ENCODE peak calls at places on chromosome 5, in four cellular contexts. One of them, this sample, is unnamed. For H3K36me3, H3K9me3 and H3K4me1, the result is how much of the 10 kb centered on the place peaks cover.

GRCh38 chr5:120848883-120849282 is 384.8 kb downstream of the PRR16 start:
- DNase-seq in MM.1S: no peak
- DNase-seq in adipocyte: peak
- DNase-seq in CD8-positive, alpha-beta T cell: no peak
- DNase-seq in this sample: no peak

GRCh38 chr5:99099691-99100090 is 170.9 kb upstream of the CHD1 start:
- DNase-seq in adipocyte: no peak
- DNase-seq in CD8-positive, alpha-beta T cell: no peak
- DNase-seq in MM.1S: no peak
- DNase-seq in this sample: no peak

GRCh38 chr5:95163079-95163478 is 121.8 kb downstream of the MCTP1 start:
- DNase-seq in adipocyte: no peak
- DNase-seq in CD8-positive, alpha-beta T cell: no peak
- DNase-seq in MM.1S: no peak
- DNase-seq in this sample: no peak

GRCh38 chr5:68381909-68382308 is 166.4 kb downstream of the PIK3R1 start:
- DNase-seq in CD8-positive, alpha-beta T cell: no peak
- DNase-seq in adipocyte: no peak
- DNase-seq in MM.1S: no peak
- DNase-seq in this sample: no peak

GRCh38 chr5:142233083-142234032 is 91.5 kb downstream of the SPRY4 start:
- DNase-seq in CD8-positive, alpha-beta T cell: no peak
- DNase-seq in MM.1S: no peak
- DNase-seq in adipocyte: no peak
- DNase-seq in this sample: no peak

GRCh38 chr5:61519728-61520277 is 187.7 kb downstream of the ZSWIM6 start:
- DNase-seq in CD8-positive, alpha-beta T cell: no peak
- DNase-seq in adipocyte: no peak
- DNase-seq in MM.1S: no peak
- DNase-seq in this sample: no peak

GRCh38 chr5:148979104-148979723 is 83.6 kb downstream of the SH3TC2 start:
- DNase-seq in CD8-positive, alpha-beta T cell: no peak
- DNase-seq in adipocyte: no peak
- DNase-seq in MM.1S: no peak
- DNase-seq in this sample: peak

GRCh38 chr5:104977530-104977929 is 1414.9 kb upstream of the NUDT12 start:
- DNase-seq in CD8-positive, alpha-beta T cell: no peak
- DNase-seq in MM.1S: no peak
- DNase-seq in adipocyte: no peak
- DNase-seq in this sample: no peak

GRCh38 chr5:74409737-74410136 is 230.8 kb downstream of the ENC1 start:
- DNase-seq in CD8-positive, alpha-beta T cell: no peak
- DNase-seq in adipocyte: no peak
- DNase-seq in MM.1S: no peak
- DNase-seq in this sample: no peak

GRCh38 chr5:132227485-132228240 is at the start of gene P4HA2:
- DNase-seq in MM.1S: peak
- DNase-seq in CD8-positive, alpha-beta T cell: no peak
- DNase-seq in adipocyte: peak
- DNase-seq in this sample: peak

GRCh38 chr5:137122075-137122474 is 377.1 kb downstream of the SPOCK1 start:
- DNase-seq in MM.1S: no peak
- DNase-seq in adipocyte: peak
- DNase-seq in CD8-positive, alpha-beta T cell: no peak
- DNase-seq in this sample: peak

GRCh38 chr5:177336603-177337494 is 14.6 kb downstream of the LMAN2 start:
- DNase-seq in adipocyte: no peak
- DNase-seq in MM.1S: no peak
- DNase-seq in CD8-positive, alpha-beta T cell: no peak
- DNase-seq in this sample: no peak

GRCh38 chr5:179802207-179802883 is 4.3 kb downstream of the MGAT4B start:
- DNase-seq in CD8-positive, alpha-beta T cell: no peak
- DNase-seq in MM.1S: no peak
- DNase-seq in adipocyte: no peak
- DNase-seq in this sample: peak

GRCh38 chr5:83472508-83473343 is 1.2 kb downstream of the VCAN start:
- DNase-seq in CD8-positive, alpha-beta T cell: no peak
- DNase-seq in MM.1S: peak
- DNase-seq in adipocyte: peak
- DNase-seq in this sample: peak

GRCh38 chr5:148934895-148935400 is 108.5 kb downstream of the ADRB2 start:
- DNase-seq in CD8-positive, alpha-beta T cell: no peak
- DNase-seq in adipocyte: no peak
- DNase-seq in MM.1S: no peak
- DNase-seq in this sample: peak

GRCh38 chr5:171908638-171909037 is 97.8 kb downstream of the FBXW11 start:
- DNase-seq in adipocyte: no peak
- DNase-seq in MM.1S: no peak
- DNase-seq in CD8-positive, alpha-beta T cell: no peak
- DNase-seq in this sample: no peak

GRCh38 chr5:161549106-161549505 is 2.6 kb upstream of the GABRB2 start:
- DNase-seq in MM.1S: no peak
- DNase-seq in adipocyte: no peak
- DNase-seq in CD8-positive, alpha-beta T cell: no peak
- DNase-seq in this sample: peak

GRCh38 chr5:69209607-69210006 is 20.2 kb downstream of the CENPH start:
- DNase-seq in CD8-positive, alpha-beta T cell: no peak
- DNase-seq in MM.1S: no peak
- DNase-seq in adipocyte: peak
- DNase-seq in this sample: peak

GRCh38 chr5:159010611-159011497 is 88.9 kb downstream of the EBF1 start:
- DNase-seq in adipocyte: no peak
- DNase-seq in CD8-positive, alpha-beta T cell: no peak
- DNase-seq in MM.1S: peak
- DNase-seq in this sample: peak

GRCh38 chr5:56838409-56839039 is 23.2 kb downstream of the MAP3K1 start:
- DNase-seq in adipocyte: peak
- DNase-seq in MM.1S: peak
- DNase-seq in CD8-positive, alpha-beta T cell: no peak
- DNase-seq in this sample: peak

GRCh38 chr5:148311516-148311915 is 707 bp upstream of the SPINK7 start:
- DNase-seq in MM.1S: no peak
- DNase-seq in CD8-positive, alpha-beta T cell: no peak
- DNase-seq in adipocyte: no peak
- DNase-seq in this sample: no peak

GRCh38 chr5:154301726-154302125 is 111.2 kb downstream of the GALNT10 start:
- DNase-seq in MM.1S: no peak
- DNase-seq in adipocyte: no peak
- DNase-seq in CD8-positive, alpha-beta T cell: no peak
- DNase-seq in this sample: no peak

GRCh38 chr5:14219800-14220512 is 76.8 kb downstream of the TRIO start:
- DNase-seq in MM.1S: no peak
- DNase-seq in CD8-positive, alpha-beta T cell: no peak
- DNase-seq in adipocyte: no peak
- DNase-seq in this sample: no peak

GRCh38 chr5:135599421-135600140 is 20.8 kb upstream of the CXCL14 start:
- DNase-seq in MM.1S: no peak
- DNase-seq in adipocyte: no peak
- DNase-seq in CD8-positive, alpha-beta T cell: no peak
- DNase-seq in this sample: no peak

GRCh38 chr5:169100735-169101075 is 200.2 kb downstream of the SLIT3 start:
- DNase-seq in MM.1S: no peak
- DNase-seq in CD8-positive, alpha-beta T cell: no peak
- DNase-seq in adipocyte: peak
- DNase-seq in this sample: peak

GRCh38 chr5:86679529-86679928 is 61.8 kb downstream of the COX7C start:
- DNase-seq in CD8-positive, alpha-beta T cell: no peak
- DNase-seq in adipocyte: peak
- DNase-seq in MM.1S: peak
- DNase-seq in this sample: peak

DNA sequence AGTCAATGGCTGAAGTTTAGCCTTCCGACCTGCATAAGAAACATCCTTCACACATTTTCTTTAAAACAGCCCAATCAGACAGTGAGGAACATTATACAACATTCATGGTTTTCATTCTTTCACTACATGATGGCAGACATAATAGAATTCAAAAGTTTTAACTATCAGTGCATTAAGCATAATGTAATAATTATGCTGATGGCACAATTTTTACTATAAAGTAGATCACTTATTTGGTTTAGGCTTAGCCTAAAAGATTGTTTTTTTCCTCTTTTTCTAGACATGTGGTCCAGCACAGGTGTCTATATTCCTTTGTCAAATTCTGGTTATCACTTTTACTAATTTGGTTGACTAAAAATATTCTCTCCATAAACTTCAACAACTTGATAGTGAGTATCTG is 46.5 kb downstream of the EFNA5 start:
- DNase-seq in CD8-positive, alpha-beta T cell: no peak
- DNase-seq in adipocyte: no peak
- DNase-seq in MM.1S: no peak
- DNase-seq in this sample: no peak
- H3K36me3 ChIP-seq in CD8-positive, alpha-beta T cell: under half
- H3K36me3 ChIP-seq in adipocyte: under half
- H3K36me3 ChIP-seq in MM.1S: under half
- H3K36me3 ChIP-seq in this sample: under half

DNA sequence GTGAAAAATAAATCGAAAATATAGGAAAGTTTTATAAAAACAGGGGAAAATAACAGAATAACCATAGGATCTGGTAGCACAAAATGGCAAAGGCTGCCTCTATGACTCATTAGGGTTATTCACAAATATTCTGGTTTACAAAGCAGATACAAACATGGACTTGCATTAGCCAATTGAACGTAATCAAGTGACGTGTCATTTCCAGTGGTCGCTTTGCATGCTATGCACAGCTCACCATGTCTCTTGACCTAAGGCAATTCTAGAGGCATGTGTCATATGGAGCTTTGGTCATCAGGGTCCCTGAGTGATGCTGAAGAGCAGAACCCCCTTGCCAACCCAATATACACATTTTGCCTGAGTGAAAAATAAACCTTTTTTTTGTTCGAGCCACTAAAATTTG is 158.8 kb downstream of the TMEM161B start:
- DNase-seq in MM.1S: no peak
- DNase-seq in adipocyte: no peak
- DNase-seq in CD8-positive, alpha-beta T cell: no peak
- DNase-seq in this sample: peak
- H3K9me3 ChIP-seq in MM.1S: under half
- H3K9me3 ChIP-seq in adipocyte: under half
- H3K9me3 ChIP-seq in CD8-positive, alpha-beta T cell: under half
- H3K9me3 ChIP-seq in this sample: under half

GRCh38 chr5:12093586-12093985 is 189.3 kb upstream of the CTNND2 start:
- DNase-seq in CD8-positive, alpha-beta T cell: no peak
- DNase-seq in MM.1S: no peak
- DNase-seq in adipocyte: no peak
- DNase-seq in this sample: no peak

GRCh38 chr5:12095808-12096281 is 191.6 kb upstream of the CTNND2 start:
- DNase-seq in MM.1S: no peak
- DNase-seq in CD8-positive, alpha-beta T cell: no peak
- DNase-seq in adipocyte: no peak
- DNase-seq in this sample: no peak

GRCh38 chr5:12100542-12100941 is 196.3 kb upstream of the CTNND2 start:
- DNase-seq in CD8-positive, alpha-beta T cell: no peak
- DNase-seq in MM.1S: no peak
- DNase-seq in adipocyte: no peak
- DNase-seq in this sample: no peak

DNA sequence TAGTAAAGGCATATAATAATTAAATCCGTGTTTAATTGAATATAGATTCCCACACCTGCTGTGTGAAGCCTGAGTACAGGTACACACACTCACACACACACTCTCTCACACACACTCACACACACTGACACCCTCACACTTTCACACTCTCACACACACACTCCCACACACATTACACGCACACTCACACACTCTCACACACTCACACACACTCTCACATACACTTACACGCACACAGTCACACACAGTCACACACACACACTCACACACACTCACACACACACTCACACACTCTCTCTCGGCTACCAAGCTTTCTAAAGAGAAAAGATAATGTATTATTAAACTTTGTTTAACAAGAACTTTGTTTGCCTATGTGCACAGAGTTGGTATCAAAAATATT is 195.1 kb upstream of the CTNND2 start:
- DNase-seq in CD8-positive, alpha-beta T cell: no peak
- DNase-seq in MM.1S: no peak
- DNase-seq in adipocyte: no peak
- DNase-seq in this sample: no peak
- H3K4me1 ChIP-seq in CD8-positive, alpha-beta T cell: under half
- H3K4me1 ChIP-seq in MM.1S: under half
- H3K4me1 ChIP-seq in adipocyte: under half
- H3K4me1 ChIP-seq in this sample: under half

GRCh38 chr5:163456840-163457239 is 3.1 kb downstream of the NUDCD2 start:
- DNase-seq in MM.1S: no peak
- DNase-seq in adipocyte: no peak
- DNase-seq in CD8-positive, alpha-beta T cell: no peak
- DNase-seq in this sample: no peak
- H3K36me3 ChIP-seq in MM.1S: under half
- H3K36me3 ChIP-seq in adipocyte: under half
- H3K36me3 ChIP-seq in CD8-positive, alpha-beta T cell: under half
- H3K36me3 ChIP-seq in this sample: under half

GRCh38 chr5:178711572-178711971 is 18.9 kb downstream of the ZNF354A start:
- DNase-seq in CD8-positive, alpha-beta T cell: no peak
- DNase-seq in adipocyte: no peak
- DNase-seq in MM.1S: no peak
- DNase-seq in this sample: no peak
- H3K9me3 ChIP-seq in CD8-positive, alpha-beta T cell: half or more
- H3K9me3 ChIP-seq in adipocyte: half or more
- H3K9me3 ChIP-seq in MM.1S: under half
- H3K9me3 ChIP-seq in this sample: under half

GRCh38 chr5:96931605-96932004 is 4.3 kb upstream of the LNPEP start:
- DNase-seq in adipocyte: no peak
- DNase-seq in MM.1S: no peak
- DNase-seq in CD8-positive, alpha-beta T cell: no peak
- DNase-seq in this sample: no peak

GRCh38 chr5:96930058-96930457 is 5.8 kb upstream of the LNPEP start:
- DNase-seq in adipocyte: no peak
- DNase-seq in MM.1S: no peak
- DNase-seq in CD8-positive, alpha-beta T cell: no peak
- DNase-seq in this sample: no peak

GRCh38 chr5:96928931-96929708 is 6.8 kb upstream of the LNPEP start:
- DNase-seq in MM.1S: no peak
- DNase-seq in CD8-positive, alpha-beta T cell: no peak
- DNase-seq in adipocyte: no peak
- DNase-seq in this sample: no peak

GRCh38 chr5:96932026-96932425 is 3.9 kb upstream of the LNPEP start:
- DNase-seq in MM.1S: no peak
- DNase-seq in CD8-positive, alpha-beta T cell: no peak
- DNase-seq in adipocyte: no peak
- DNase-seq in this sample: no peak

GRCh38 chr5:96930589-96930988 is 5.3 kb upstream of the LNPEP start:
- DNase-seq in adipocyte: no peak
- DNase-seq in CD8-positive, alpha-beta T cell: no peak
- DNase-seq in MM.1S: no peak
- DNase-seq in this sample: no peak
- H3K4me1 ChIP-seq in adipocyte: under half
- H3K4me1 ChIP-seq in CD8-positive, alpha-beta T cell: under half
- H3K4me1 ChIP-seq in MM.1S: under half
- H3K4me1 ChIP-seq in this sample: under half

GRCh38 chr5:96753017-96753397 is 54.7 kb downstream of the ERAP1 start:
- DNase-seq in adipocyte: no peak
- DNase-seq in MM.1S: no peak
- DNase-seq in CD8-positive, alpha-beta T cell: no peak
- DNase-seq in this sample: no peak
- H3K36me3 ChIP-seq in adipocyte: half or more
- H3K36me3 ChIP-seq in MM.1S: under half
- H3K36me3 ChIP-seq in CD8-positive, alpha-beta T cell: under half
- H3K36me3 ChIP-seq in this sample: half or more